ENCODE peak calls at places on chromosomes 7 and 10, in nine cellular contexts. One of them, this sample, is unnamed.

GRCh38 chr7:523436-524336 is 4.0 kb upstream of the PDGFA start:
- DNase-seq in Calu3: no peak
- DNase-seq in OCI-LY7: no peak
- DNase-seq in choroid plexus epithelial cell: no peak
- DNase-seq in C1 segment of cervical spinal cord: no peak
- DNase-seq in OCI-M1: peak; percentile 28
- DNase-seq in upper lobe of right lung: no peak
- DNase-seq in NCI-H2171 treated with DMSO at 0.1 percent for 48 hours: no peak
- DNase-seq in AG08395: no peak
- DNase-seq in this sample: no peak

GRCh38 chr7:111320133-111320532 is 229.2 kb downstream of the LRRN3 start:
- DNase-seq in Calu3: no peak
- DNase-seq in OCI-LY7: no peak
- DNase-seq in choroid plexus epithelial cell: no peak
- DNase-seq in C1 segment of cervical spinal cord: no peak
- DNase-seq in OCI-M1: peak; percentile 39
- DNase-seq in upper lobe of right lung: no peak
- DNase-seq in NCI-H2171 treated with DMSO at 0.1 percent for 48 hours: no peak
- DNase-seq in AG08395: no peak
- DNase-seq in this sample: no peak

GRCh38 chr10:30581779-30582380 is 47.7 kb downstream of the LYZL2 start:
- DNase-seq in Calu3: peak; percentile 68
- DNase-seq in OCI-LY7: peak; percentile 52
- DNase-seq in choroid plexus epithelial cell: peak; percentile 77
- DNase-seq in C1 segment of cervical spinal cord: no peak
- DNase-seq in OCI-M1: peak; percentile 74
- DNase-seq in upper lobe of right lung: no peak
- DNase-seq in NCI-H2171 treated with DMSO at 0.1 percent for 48 hours: peak; percentile 0
- DNase-seq in AG08395: peak; percentile 71
- DNase-seq in this sample: peak; percentile 70

GRCh38 chr10:37992083-37992482 is 15.6 kb upstream of the ZNF25 start:
- DNase-seq in Calu3: no peak
- DNase-seq in OCI-LY7: no peak
- DNase-seq in choroid plexus epithelial cell: no peak
- DNase-seq in C1 segment of cervical spinal cord: no peak
- DNase-seq in OCI-M1: peak; percentile 43
- DNase-seq in upper lobe of right lung: no peak
- DNase-seq in NCI-H2171 treated with DMSO at 0.1 percent for 48 hours: no peak
- DNase-seq in AG08395: no peak
- DNase-seq in this sample: no peak

GRCh38 chr7:19117870-19118608 is 603 bp upstream of the TWIST1 start:
- DNase-seq in Calu3: no peak
- DNase-seq in OCI-LY7: no peak
- DNase-seq in choroid plexus epithelial cell: peak; percentile 62
- DNase-seq in C1 segment of cervical spinal cord: no peak
- DNase-seq in OCI-M1: no peak
- DNase-seq in upper lobe of right lung: no peak
- DNase-seq in NCI-H2171 treated with DMSO at 0.1 percent for 48 hours: no peak
- DNase-seq in AG08395: no peak
- DNase-seq in this sample: peak; percentile 74

GRCh38 chr10:95502377-95502776 is 58.8 kb downstream of the SORBS1 start:
- DNase-seq in Calu3: no peak
- DNase-seq in OCI-LY7: no peak
- DNase-seq in choroid plexus epithelial cell: no peak
- DNase-seq in C1 segment of cervical spinal cord: no peak
- DNase-seq in OCI-M1: peak; percentile 62
- DNase-seq in upper lobe of right lung: no peak
- DNase-seq in NCI-H2171 treated with DMSO at 0.1 percent for 48 hours: no peak
- DNase-seq in AG08395: no peak
- DNase-seq in this sample: no peak

GRCh38 chr10:17607603-17608332 is 9.4 kb downstream of the HACD1 start:
- DNase-seq in Calu3: peak; percentile 14
- DNase-seq in OCI-LY7: peak; percentile 72
- DNase-seq in choroid plexus epithelial cell: peak; percentile 78
- DNase-seq in C1 segment of cervical spinal cord: no peak
- DNase-seq in OCI-M1: peak; percentile 80
- DNase-seq in upper lobe of right lung: no peak
- DNase-seq in NCI-H2171 treated with DMSO at 0.1 percent for 48 hours: peak; percentile 34
- DNase-seq in AG08395: peak; percentile 62
- DNase-seq in this sample: peak; percentile 45

GRCh38 chr10:17733620-17734019 is 18.4 kb upstream of the TMEM236 start:
- DNase-seq in Calu3: no peak
- DNase-seq in OCI-LY7: no peak
- DNase-seq in choroid plexus epithelial cell: no peak
- DNase-seq in C1 segment of cervical spinal cord: no peak
- DNase-seq in OCI-M1: no peak
- DNase-seq in upper lobe of right lung: no peak
- DNase-seq in NCI-H2171 treated with DMSO at 0.1 percent for 48 hours: no peak
- DNase-seq in AG08395: no peak
- DNase-seq in this sample: no peak

GRCh38 chr7:8213381-8213780 is 48.6 kb downstream of the ICA1 start:
- DNase-seq in Calu3: no peak
- DNase-seq in OCI-LY7: no peak
- DNase-seq in choroid plexus epithelial cell: no peak
- DNase-seq in C1 segment of cervical spinal cord: no peak
- DNase-seq in OCI-M1: no peak
- DNase-seq in upper lobe of right lung: no peak
- DNase-seq in NCI-H2171 treated with DMSO at 0.1 percent for 48 hours: no peak
- DNase-seq in AG08395: no peak
- DNase-seq in this sample: no peak

GRCh38 chr10:9009505-9009904 is 955.0 kb downstream of the GATA3 start:
- DNase-seq in Calu3: no peak
- DNase-seq in OCI-LY7: no peak
- DNase-seq in choroid plexus epithelial cell: peak; percentile 11
- DNase-seq in C1 segment of cervical spinal cord: no peak
- DNase-seq in OCI-M1: no peak
- DNase-seq in upper lobe of right lung: no peak
- DNase-seq in NCI-H2171 treated with DMSO at 0.1 percent for 48 hours: no peak
- DNase-seq in AG08395: no peak
- DNase-seq in this sample: no peak

GRCh38 chr10:49751216-49751615 is 10.9 kb downstream of the OGDHL start:
- DNase-seq in Calu3: no peak
- DNase-seq in OCI-LY7: no peak
- DNase-seq in choroid plexus epithelial cell: no peak
- DNase-seq in C1 segment of cervical spinal cord: no peak
- DNase-seq in OCI-M1: no peak
- DNase-seq in upper lobe of right lung: no peak
- DNase-seq in NCI-H2171 treated with DMSO at 0.1 percent for 48 hours: no peak
- DNase-seq in AG08395: no peak
- DNase-seq in this sample: no peak

GRCh38 chr10:2791774-2792443 is 275.4 kb upstream of the PFKP start:
- DNase-seq in Calu3: no peak
- DNase-seq in OCI-LY7: no peak
- DNase-seq in choroid plexus epithelial cell: no peak
- DNase-seq in C1 segment of cervical spinal cord: no peak
- DNase-seq in OCI-M1: no peak
- DNase-seq in upper lobe of right lung: no peak
- DNase-seq in NCI-H2171 treated with DMSO at 0.1 percent for 48 hours: no peak
- DNase-seq in AG08395: no peak
- DNase-seq in this sample: no peak

GRCh38 chr7:102317231-102318059 is 30.8 kb downstream of the SH2B2 start:
- DNase-seq in Calu3: no peak
- DNase-seq in OCI-LY7: peak; percentile 54
- DNase-seq in choroid plexus epithelial cell: no peak
- DNase-seq in C1 segment of cervical spinal cord: no peak
- DNase-seq in OCI-M1: no peak
- DNase-seq in upper lobe of right lung: no peak
- DNase-seq in NCI-H2171 treated with DMSO at 0.1 percent for 48 hours: no peak
- DNase-seq in AG08395: no peak
- DNase-seq in this sample: peak; percentile 77

GRCh38 chr7:29364661-29365060 is 170.1 kb downstream of the CHN2 start:
- DNase-seq in Calu3: no peak
- DNase-seq in OCI-LY7: no peak
- DNase-seq in choroid plexus epithelial cell: no peak
- DNase-seq in C1 segment of cervical spinal cord: no peak
- DNase-seq in OCI-M1: no peak
- DNase-seq in upper lobe of right lung: no peak
- DNase-seq in NCI-H2171 treated with DMSO at 0.1 percent for 48 hours: no peak
- DNase-seq in AG08395: no peak
- DNase-seq in this sample: no peak

GRCh38 chr10:112510384-112510783 is 63.4 kb downstream of the VTI1A start:
- DNase-seq in Calu3: no peak
- DNase-seq in OCI-LY7: no peak
- DNase-seq in choroid plexus epithelial cell: no peak
- DNase-seq in C1 segment of cervical spinal cord: no peak
- DNase-seq in OCI-M1: no peak
- DNase-seq in upper lobe of right lung: no peak
- DNase-seq in NCI-H2171 treated with DMSO at 0.1 percent for 48 hours: no peak
- DNase-seq in AG08395: no peak
- DNase-seq in this sample: no peak

GRCh38 chr10:20281579-20281978 is 465.3 kb downstream of the PLXDC2 start:
- DNase-seq in Calu3: no peak
- DNase-seq in OCI-LY7: no peak
- DNase-seq in choroid plexus epithelial cell: no peak
- DNase-seq in C1 segment of cervical spinal cord: no peak
- DNase-seq in OCI-M1: no peak
- DNase-seq in upper lobe of right lung: no peak
- DNase-seq in NCI-H2171 treated with DMSO at 0.1 percent for 48 hours: no peak
- DNase-seq in AG08395: no peak
- DNase-seq in this sample: no peak

GRCh38 chr10:95333997-95334792 is 43.4 kb upstream of the PDLIM1 start:
- DNase-seq in Calu3: no peak
- DNase-seq in OCI-LY7: no peak
- DNase-seq in choroid plexus epithelial cell: peak; percentile 92
- DNase-seq in C1 segment of cervical spinal cord: no peak
- DNase-seq in OCI-M1: no peak
- DNase-seq in upper lobe of right lung: no peak
- DNase-seq in NCI-H2171 treated with DMSO at 0.1 percent for 48 hours: no peak
- DNase-seq in AG08395: peak; percentile 82
- DNase-seq in this sample: no peak

GRCh38 chr7:98745722-98746318 is 124.0 kb downstream of the TMEM130 start:
- DNase-seq in Calu3: peak; percentile 84
- DNase-seq in OCI-LY7: peak; percentile 81
- DNase-seq in choroid plexus epithelial cell: peak; percentile 42
- DNase-seq in C1 segment of cervical spinal cord: no peak
- DNase-seq in OCI-M1: peak; percentile 85
- DNase-seq in upper lobe of right lung: peak; percentile 90
- DNase-seq in NCI-H2171 treated with DMSO at 0.1 percent for 48 hours: peak; percentile 45
- DNase-seq in AG08395: peak; percentile 62
- DNase-seq in this sample: peak; percentile 96

GRCh38 chr10:112374724-112375541 is 1.0 kb downstream of the ACSL5 start:
- DNase-seq in Calu3: no peak
- DNase-seq in OCI-LY7: peak; percentile 51
- DNase-seq in choroid plexus epithelial cell: no peak
- DNase-seq in C1 segment of cervical spinal cord: no peak
- DNase-seq in OCI-M1: peak; percentile 62
- DNase-seq in upper lobe of right lung: no peak
- DNase-seq in NCI-H2171 treated with DMSO at 0.1 percent for 48 hours: no peak
- DNase-seq in AG08395: peak; percentile 25
- DNase-seq in this sample: peak; percentile 58

GRCh38 chr10:92290076-92290836 is 622 bp downstream of the CPEB3 start:
- DNase-seq in Calu3: peak; percentile 23
- DNase-seq in OCI-LY7: peak; percentile 16
- DNase-seq in choroid plexus epithelial cell: peak; percentile 55
- DNase-seq in C1 segment of cervical spinal cord: no peak
- DNase-seq in OCI-M1: peak; percentile 81
- DNase-seq in upper lobe of right lung: peak; percentile 63
- DNase-seq in NCI-H2171 treated with DMSO at 0.1 percent for 48 hours: peak; percentile 61
- DNase-seq in AG08395: peak; percentile 28
- DNase-seq in this sample: no peak

GRCh38 chr10:99430116-99430450 is 341 bp downstream of the GOT1 start:
- DNase-seq in Calu3: no peak
- DNase-seq in OCI-LY7: peak; percentile 43
- DNase-seq in choroid plexus epithelial cell: no peak
- DNase-seq in C1 segment of cervical spinal cord: no peak
- DNase-seq in OCI-M1: no peak
- DNase-seq in upper lobe of right lung: no peak
- DNase-seq in NCI-H2171 treated with DMSO at 0.1 percent for 48 hours: no peak
- DNase-seq in AG08395: peak; percentile 15
- DNase-seq in this sample: no peak

GRCh38 chr10:34292675-34293074 is 522.4 kb downstream of the PARD3 start:
- DNase-seq in Calu3: no peak
- DNase-seq in OCI-LY7: no peak
- DNase-seq in choroid plexus epithelial cell: peak; percentile 33
- DNase-seq in C1 segment of cervical spinal cord: no peak
- DNase-seq in OCI-M1: no peak
- DNase-seq in upper lobe of right lung: no peak
- DNase-seq in NCI-H2171 treated with DMSO at 0.1 percent for 48 hours: peak; percentile 75
- DNase-seq in AG08395: no peak
- DNase-seq in this sample: no peak

GRCh38 chr10:42754155-42755027 is 28.2 kb upstream of the BMS1 start:
- DNase-seq in Calu3: peak; percentile 40
- DNase-seq in OCI-LY7: no peak
- DNase-seq in choroid plexus epithelial cell: peak; percentile 18
- DNase-seq in C1 segment of cervical spinal cord: no peak
- DNase-seq in OCI-M1: no peak
- DNase-seq in upper lobe of right lung: peak; percentile 71
- DNase-seq in NCI-H2171 treated with DMSO at 0.1 percent for 48 hours: no peak
- DNase-seq in AG08395: peak; percentile 22
- DNase-seq in this sample: peak; percentile 85

GRCh38 chr7:447523-447922 is 72.1 kb downstream of the PDGFA start:
- DNase-seq in Calu3: no peak
- DNase-seq in OCI-LY7: no peak
- DNase-seq in choroid plexus epithelial cell: no peak
- DNase-seq in C1 segment of cervical spinal cord: no peak
- DNase-seq in OCI-M1: no peak
- DNase-seq in upper lobe of right lung: no peak
- DNase-seq in NCI-H2171 treated with DMSO at 0.1 percent for 48 hours: no peak
- DNase-seq in AG08395: no peak
- DNase-seq in this sample: no peak

GRCh38 chr7:156577645-156578577 is 62.7 kb upstream of the RNF32 start:
- DNase-seq in Calu3: no peak
- DNase-seq in OCI-LY7: no peak
- DNase-seq in choroid plexus epithelial cell: no peak
- DNase-seq in C1 segment of cervical spinal cord: no peak
- DNase-seq in OCI-M1: no peak
- DNase-seq in upper lobe of right lung: no peak
- DNase-seq in NCI-H2171 treated with DMSO at 0.1 percent for 48 hours: no peak
- DNase-seq in AG08395: no peak
- DNase-seq in this sample: no peak

GRCh38 chr7:17159500-17160037 is 138.9 kb upstream of the AHR start:
- DNase-seq in Calu3: no peak
- DNase-seq in OCI-LY7: no peak
- DNase-seq in choroid plexus epithelial cell: no peak
- DNase-seq in C1 segment of cervical spinal cord: no peak
- DNase-seq in OCI-M1: no peak
- DNase-seq in upper lobe of right lung: no peak
- DNase-seq in NCI-H2171 treated with DMSO at 0.1 percent for 48 hours: no peak
- DNase-seq in AG08395: no peak
- DNase-seq in this sample: no peak

GRCh38 chr10:72736881-72737280 is 44.9 kb downstream of the MCU start:
- DNase-seq in Calu3: no peak
- DNase-seq in OCI-LY7: no peak
- DNase-seq in choroid plexus epithelial cell: no peak
- DNase-seq in C1 segment of cervical spinal cord: no peak
- DNase-seq in OCI-M1: no peak
- DNase-seq in upper lobe of right lung: no peak
- DNase-seq in NCI-H2171 treated with DMSO at 0.1 percent for 48 hours: no peak
- DNase-seq in AG08395: no peak
- DNase-seq in this sample: no peak

GRCh38 chr10:17009228-17009700 is 120.3 kb downstream of the CUBN start:
- DNase-seq in Calu3: no peak
- DNase-seq in OCI-LY7: no peak
- DNase-seq in choroid plexus epithelial cell: peak; percentile 57
- DNase-seq in C1 segment of cervical spinal cord: no peak
- DNase-seq in OCI-M1: no peak
- DNase-seq in upper lobe of right lung: no peak
- DNase-seq in NCI-H2171 treated with DMSO at 0.1 percent for 48 hours: no peak
- DNase-seq in AG08395: peak; percentile 68
- DNase-seq in this sample: peak; percentile 1

GRCh38 chr7:117083648-117084047 is 130.3 kb downstream of the ST7 start:
- DNase-seq in Calu3: no peak
- DNase-seq in OCI-LY7: no peak
- DNase-seq in choroid plexus epithelial cell: no peak
- DNase-seq in C1 segment of cervical spinal cord: no peak
- DNase-seq in OCI-M1: no peak
- DNase-seq in upper lobe of right lung: no peak
- DNase-seq in NCI-H2171 treated with DMSO at 0.1 percent for 48 hours: peak; percentile 82
- DNase-seq in AG08395: no peak
- DNase-seq in this sample: no peak

GRCh38 chr7:381211-382117 is 91.5 kb downstream of the FOXL3 start:
- DNase-seq in Calu3: no peak
- DNase-seq in OCI-LY7: no peak
- DNase-seq in choroid plexus epithelial cell: no peak
- DNase-seq in C1 segment of cervical spinal cord: no peak
- DNase-seq in OCI-M1: no peak
- DNase-seq in upper lobe of right lung: peak; percentile 54
- DNase-seq in NCI-H2171 treated with DMSO at 0.1 percent for 48 hours: no peak
- DNase-seq in AG08395: no peak
- DNase-seq in this sample: peak; percentile 25

This sample was measured in endodermal cell.